ENCODE peak calls at places on chromosomes 13 and 19, in five cellular contexts. N is HEK293T, K is NT2/D1, I is H1, Y is GM12878. T is an unnamed sample.

GRCh38 chr19:39211731-39212376 is 7.8 kb upstream of the SYCN start:
- DNase-seq in N (no peak), K (no peak), I (no peak), Y (no peak), T (no peak)

GRCh38 chr19:37977992-37978391 is 71.0 kb downstream of the SIPA1L3 start:
- DNase-seq in N (no peak), K (no peak), I (no peak), Y (no peak), T (no peak)

GRCh38 chr13:79519252-79519651 is 38.3 kb downstream of the NDFIP2 start:
- DNase-seq in N (no peak), K (no peak), I (no peak), Y (no peak), T (no peak)

GRCh38 chr19:34499155-34499834 is 17.7 kb downstream of the WTIP start:
- DNase-seq in N (no peak), K (no peak), I (no peak), Y (no peak), T (no peak)

GRCh38 chr19:45960595-45961235 is 12.9 kb downstream of the NOVA2 start:
- DNase-seq in N (no peak), K (no peak), I (no peak), Y (no peak), T (no peak)

GRCh38 chr13:44884076-44884729 is 105.1 kb downstream of the NUFIP1 start:
- DNase-seq in N (no peak), K (no peak), I (no peak), Y (no peak), T (no peak)

GRCh38 chr13:77184455-77184854 is 142.4 kb downstream of the MYCBP2 start:
- DNase-seq in N (no peak), K (no peak), I (no peak), Y (peak), T (no peak)

GRCh38 chr13:96710166-96710866 is 284.0 kb downstream of the OXGR1 start:
- DNase-seq in N (no peak), K (peak), I (no peak), Y (no peak), T (no peak)

GRCh38 chr19:42606660-42607351 is 12.1 kb upstream of the CEACAM8 start:
- DNase-seq in N (peak), K (peak), I (peak), Y (no peak), T (peak)

GRCh38 chr13:110331362-110331761 is 24.3 kb downstream of the COL4A2 start:
- DNase-seq in N (no peak), K (no peak), I (no peak), Y (no peak), T (no peak)

GRCh38 chr19:4208385-4209094 is 20.8 kb upstream of the EBI3 start:
- DNase-seq in N (no peak), K (peak), I (no peak), Y (no peak), T (peak)

GRCh38 chr13:22735381-22735995 is 445.3 kb upstream of the SGCG start:
- DNase-seq in N (no peak), K (no peak), I (no peak), Y (no peak), T (no peak)

GRCh38 chr19:35126624-35126959 is 8.3 kb downstream of the LGI4 start:
- DNase-seq in N (no peak), K (no peak), I (no peak), Y (no peak), T (no peak)

GRCh38 chr13:35143123-35143522 is 201.1 kb downstream of the NBEA start:
- DNase-seq in N (no peak), K (no peak), I (no peak), Y (no peak), T (no peak)

GRCh38 chr13:109231853-109232252 is 554.5 kb downstream of the IRS2 start:
- DNase-seq in N (no peak), K (no peak), I (no peak), Y (no peak), T (no peak)

GRCh38 chr13:29140277-29140676 is 320.1 kb downstream of the MTUS2 start:
- DNase-seq in N (no peak), K (no peak), I (no peak), Y (no peak), T (no peak)

DNA sequence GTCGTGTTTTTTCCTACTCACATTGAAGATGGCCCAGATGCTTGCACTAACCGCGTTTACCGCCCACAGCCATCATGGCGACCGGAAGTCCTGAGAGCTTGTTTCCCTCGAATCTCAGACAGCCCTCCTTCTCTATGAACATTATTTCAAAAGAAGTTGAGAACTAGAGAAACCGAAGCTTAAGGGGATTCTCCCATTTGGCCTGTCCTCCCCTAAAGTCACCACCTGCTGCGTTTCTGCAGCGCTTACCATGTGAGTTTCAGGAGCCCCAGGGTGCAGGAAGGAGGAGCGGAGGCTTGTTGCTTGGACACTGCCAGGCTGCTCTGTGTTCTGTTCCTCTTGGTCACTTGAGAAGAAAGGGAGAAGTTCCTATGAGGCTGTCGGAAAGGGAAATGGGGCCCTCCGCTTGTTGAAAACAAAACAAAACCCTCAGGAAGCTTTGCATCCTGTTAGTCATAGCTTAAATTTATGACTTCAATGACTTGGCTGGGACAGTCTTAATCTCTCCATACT is 6.2 kb downstream of the CARD8 start:
- DNase-seq in N (no peak), K (no peak), I (no peak), Y (peak), T (no peak)
- TF ChIP-seq SUZ12 in N (no peak), K (no peak), I (no peak), Y (no peak), T (no peak)

GRCh38 chr19:18280247-18281081 is 958 bp downstream of the JUND start:
- DNase-seq in N (peak), K (no peak), I (no peak), Y (no peak), T (peak)
- TF ChIP-seq SUZ12 in N (no peak), K (no peak), I (no peak), Y (no peak), T (no peak)

GRCh38 chr13:26941345-26942174 is 181.0 kb upstream of the GPR12 start:
- DNase-seq in N (no peak), K (no peak), I (no peak), Y (no peak), T (no peak)

GRCh38 chr13:26942184-26942583 is 181.6 kb upstream of the GPR12 start:
- DNase-seq in N (no peak), K (no peak), I (no peak), Y (no peak), T (no peak)

GRCh38 chr13:26946675-26947342 is 186.2 kb upstream of the GPR12 start:
- DNase-seq in N (peak), K (peak), I (no peak), Y (peak), T (peak)

GRCh38 chr13:26948353-26948752 is 187.8 kb upstream of the GPR12 start:
- DNase-seq in N (no peak), K (no peak), I (no peak), Y (no peak), T (no peak)

DNA sequence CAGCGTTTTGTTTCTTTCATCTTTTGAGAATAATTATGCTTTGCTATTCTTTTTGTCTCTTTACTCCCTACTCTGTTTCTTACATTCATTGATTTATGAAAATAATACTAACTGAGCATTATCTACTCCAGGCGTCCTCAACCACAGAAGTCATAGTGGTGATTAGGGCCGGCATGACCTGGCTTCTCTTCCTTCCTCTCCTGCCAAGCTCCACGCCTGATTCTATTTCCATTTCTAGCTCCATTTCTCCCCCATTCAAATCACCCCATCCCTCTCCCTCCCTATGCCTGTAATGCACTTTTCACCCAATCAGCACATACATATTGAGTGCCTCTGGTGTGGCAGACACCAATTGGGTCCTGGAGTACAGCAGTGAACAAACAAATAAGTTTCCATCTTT is 183.2 kb upstream of the GPR12 start:
- DNase-seq in N (no peak), K (no peak), I (no peak), Y (no peak), T (no peak)
- TF ChIP-seq SUZ12 in N (no peak), K (no peak), I (no peak), Y (no peak), T (no peak)

DNA sequence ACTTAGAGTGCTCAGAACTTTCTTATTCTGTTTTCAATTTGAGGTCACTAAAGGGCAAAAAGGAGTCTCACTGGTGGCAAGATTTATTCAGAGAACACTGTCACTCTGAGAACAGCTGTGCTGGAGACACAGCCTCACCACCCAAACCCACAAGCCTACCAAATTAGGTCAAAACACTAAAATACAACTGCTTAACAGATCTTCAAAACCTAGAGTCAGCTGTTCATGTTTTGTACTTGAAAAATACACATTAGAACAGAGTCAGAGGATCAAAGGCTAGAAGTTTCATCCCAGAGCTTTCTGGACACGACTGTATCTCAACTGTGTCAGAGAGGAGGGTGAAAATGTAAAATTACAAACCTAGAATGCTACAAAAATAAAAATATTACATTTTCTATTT is 89.3 kb downstream of the MIPEP start:
- DNase-seq in N (no peak), K (no peak), I (no peak), Y (peak), T (no peak)
- TF ChIP-seq SUZ12 in N (no peak), K (no peak), I (no peak), Y (no peak), T (no peak)

DNA sequence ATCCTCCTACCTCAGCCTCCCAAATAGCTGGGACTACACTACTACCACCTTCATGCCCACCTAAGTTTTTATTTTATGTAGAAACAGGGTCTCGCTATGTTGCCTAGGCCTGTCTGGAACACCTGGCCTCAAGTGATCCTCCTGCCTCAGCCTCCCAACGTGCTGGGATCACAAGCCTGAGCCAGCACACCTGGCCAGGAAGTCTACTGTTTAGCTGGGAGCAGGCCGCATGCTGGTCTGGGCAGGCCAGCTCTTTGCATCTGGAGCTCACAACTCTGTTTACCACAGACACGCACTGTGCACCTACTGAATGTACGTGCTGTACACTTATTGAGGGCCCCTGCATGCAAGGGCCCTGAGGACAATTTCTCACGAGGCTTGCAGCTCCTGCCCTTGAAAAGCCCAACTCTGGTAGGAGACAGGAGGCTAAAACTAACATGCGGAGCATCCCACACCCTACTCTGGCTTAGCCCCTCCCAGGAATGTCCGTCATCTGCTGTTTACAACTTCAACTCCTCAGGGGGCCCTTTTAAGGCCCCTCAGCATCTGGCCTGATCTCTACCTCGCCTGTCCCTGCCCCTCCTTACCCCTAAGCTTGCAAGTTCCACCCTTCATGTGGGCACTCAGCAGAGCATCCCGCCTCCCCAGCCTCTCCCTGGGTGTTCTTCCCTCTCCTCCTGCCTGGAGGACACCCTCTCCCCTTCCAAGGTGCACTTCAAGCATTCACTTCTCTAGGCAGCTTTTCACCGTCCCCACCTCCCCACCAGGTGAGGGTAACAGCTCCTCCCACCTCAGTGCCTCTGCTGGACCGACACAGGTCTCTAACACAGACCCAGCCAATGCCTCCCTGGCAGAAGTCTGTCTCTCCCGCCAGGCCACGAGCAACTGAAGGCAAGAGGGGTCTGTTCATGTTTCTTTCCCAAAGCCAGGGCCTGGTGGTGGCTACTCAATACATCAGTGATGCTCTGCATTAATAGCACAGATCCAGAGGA is 114.2 kb upstream of the UQCRFS1 start:
- DNase-seq in N (no peak), K (no peak), I (no peak), Y (no peak), T (no peak)
- TF ChIP-seq SUZ12 in N (no peak), K (no peak), I (no peak), Y (no peak), T (no peak)

DNA sequence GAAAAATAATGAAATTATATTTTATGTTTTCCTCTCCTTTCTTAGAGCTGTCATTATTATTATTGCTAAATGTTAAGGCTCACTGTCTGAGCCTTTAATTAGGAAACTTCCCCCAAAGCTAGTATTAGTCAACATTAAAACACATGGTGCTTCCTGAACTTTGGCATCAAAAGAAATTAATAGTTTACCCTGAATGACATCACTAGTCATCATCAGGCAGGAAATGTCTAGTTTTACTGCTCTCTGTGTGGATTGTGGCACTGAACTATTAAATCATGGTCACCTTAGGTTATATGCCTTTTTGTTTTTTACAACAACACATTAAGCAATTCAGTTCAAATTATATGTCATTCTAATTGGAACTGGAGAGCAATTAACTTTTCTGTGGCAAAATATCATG is 595.5 kb downstream of the SLITRK1 start:
- DNase-seq in N (no peak), K (no peak), I (no peak), Y (no peak), T (no peak)
- TF ChIP-seq SUZ12 in N (no peak), K (no peak), I (no peak), Y (no peak), T (no peak)

DNA sequence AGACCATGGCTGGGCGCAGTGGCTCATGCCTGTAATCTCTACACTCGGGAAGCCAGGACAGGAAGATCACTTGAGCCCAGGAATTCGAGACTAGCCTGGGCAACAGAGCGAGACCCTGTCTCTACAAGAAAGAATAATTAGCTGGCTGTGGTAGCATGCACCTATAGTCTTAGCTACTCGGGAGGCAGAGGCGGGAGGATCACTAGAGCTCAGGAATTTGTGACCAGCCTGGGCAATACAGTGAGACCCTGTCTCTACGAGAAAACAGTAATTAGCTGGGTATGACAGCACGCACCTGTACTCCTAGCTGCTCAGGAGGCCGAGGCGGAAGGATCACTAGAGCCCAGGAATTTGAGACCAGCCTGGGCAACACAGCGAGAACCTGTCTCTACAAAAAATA is 7.4 kb downstream of the DNMT1 start:
- DNase-seq in N (no peak), K (no peak), I (no peak), Y (no peak), T (no peak)
- TF ChIP-seq SUZ12 in N (no peak), K (no peak), I (no peak), Y (no peak), T (no peak)